ENCODE peak calls at places on chromosomes 5 and 9, in nine cellular contexts. One of them, this sample, is unnamed.

GRCh38 chr5:3845249-3845648 is 249.6 kb downstream of the IRX1 start:
- DNase-seq in NCI-H345: no peak
- DNase-seq in RWPE1: no peak
- DNase-seq in amniotic stem cell: no peak
- DNase-seq in T-helper 22 cell: no peak
- DNase-seq in MV-4-11: peak; percentile 72
- DNase-seq in stimulated activated CD8-positive, alpha-beta memory T cell treated with anti-CD3 and anti-CD28 coated beads, Interleukin-15, amount 100 ng/mL, for 4 hours: no peak
- DNase-seq in dermis blood vessel endothelial cell: no peak
- DNase-seq in EL: no peak
- DNase-seq in this sample: peak; percentile 66

GRCh38 chr9:129823163-129823933 is 588 bp downstream of the TOR1A start:
- DNase-seq in dermis blood vessel endothelial cell: peak; percentile 39
- DNase-seq in EL: peak; percentile 49
- DNase-seq in amniotic stem cell: no peak
- DNase-seq in NCI-H345: no peak
- DNase-seq in T-helper 22 cell: no peak
- DNase-seq in MV-4-11: peak; percentile 49
- DNase-seq in RWPE1: peak; percentile 48
- DNase-seq in stimulated activated CD8-positive, alpha-beta memory T cell treated with anti-CD3 and anti-CD28 coated beads, Interleukin-15, amount 100 ng/mL, for 4 hours: no peak
- DNase-seq in this sample: peak; percentile 30

GRCh38 chr5:131005963-131006684 is 158.9 kb downstream of the HINT1 start:
- DNase-seq in NCI-H345: no peak
- DNase-seq in stimulated activated CD8-positive, alpha-beta memory T cell treated with anti-CD3 and anti-CD28 coated beads, Interleukin-15, amount 100 ng/mL, for 4 hours: no peak
- DNase-seq in dermis blood vessel endothelial cell: no peak
- DNase-seq in EL: no peak
- DNase-seq in RWPE1: no peak
- DNase-seq in amniotic stem cell: no peak
- DNase-seq in T-helper 22 cell: no peak
- DNase-seq in MV-4-11: no peak
- DNase-seq in this sample: no peak

GRCh38 chr5:82509726-82510125 is 231.6 kb upstream of the RPS23 start:
- DNase-seq in EL: no peak
- DNase-seq in MV-4-11: no peak
- DNase-seq in NCI-H345: no peak
- DNase-seq in T-helper 22 cell: no peak
- DNase-seq in amniotic stem cell: no peak
- DNase-seq in dermis blood vessel endothelial cell: no peak
- DNase-seq in RWPE1: no peak
- DNase-seq in stimulated activated CD8-positive, alpha-beta memory T cell treated with anti-CD3 and anti-CD28 coated beads, Interleukin-15, amount 100 ng/mL, for 4 hours: no peak
- DNase-seq in this sample: no peak

GRCh38 chr5:16754621-16755020 is 137.8 kb upstream of the RETREG1 start:
- DNase-seq in NCI-H345: no peak
- DNase-seq in stimulated activated CD8-positive, alpha-beta memory T cell treated with anti-CD3 and anti-CD28 coated beads, Interleukin-15, amount 100 ng/mL, for 4 hours: no peak
- DNase-seq in RWPE1: no peak
- DNase-seq in EL: no peak
- DNase-seq in T-helper 22 cell: no peak
- DNase-seq in MV-4-11: no peak
- DNase-seq in amniotic stem cell: no peak
- DNase-seq in dermis blood vessel endothelial cell: no peak
- DNase-seq in this sample: no peak

GRCh38 chr5:4994994-4995393 is 145.1 kb upstream of the ADAMTS16 start:
- DNase-seq in MV-4-11: no peak
- DNase-seq in NCI-H345: no peak
- DNase-seq in dermis blood vessel endothelial cell: no peak
- DNase-seq in RWPE1: no peak
- DNase-seq in stimulated activated CD8-positive, alpha-beta memory T cell treated with anti-CD3 and anti-CD28 coated beads, Interleukin-15, amount 100 ng/mL, for 4 hours: no peak
- DNase-seq in T-helper 22 cell: no peak
- DNase-seq in amniotic stem cell: no peak
- DNase-seq in EL: peak; percentile 75
- DNase-seq in this sample: peak; percentile 95

GRCh38 chr5:37738057-37738691 is 101.7 kb downstream of the GDNF start:
- DNase-seq in RWPE1: peak; percentile 59
- DNase-seq in EL: peak; percentile 96
- DNase-seq in dermis blood vessel endothelial cell: peak; percentile 95
- DNase-seq in amniotic stem cell: peak; percentile 73
- DNase-seq in T-helper 22 cell: no peak
- DNase-seq in MV-4-11: peak; percentile 91
- DNase-seq in stimulated activated CD8-positive, alpha-beta memory T cell treated with anti-CD3 and anti-CD28 coated beads, Interleukin-15, amount 100 ng/mL, for 4 hours: no peak
- DNase-seq in NCI-H345: no peak
- DNase-seq in this sample: peak; percentile 95

GRCh38 chr5:142644640-142645361 is 41.1 kb downstream of the FGF1 start:
- DNase-seq in T-helper 22 cell: no peak
- DNase-seq in EL: peak; percentile 100
- DNase-seq in amniotic stem cell: peak; percentile 97
- DNase-seq in RWPE1: peak; percentile 99
- DNase-seq in MV-4-11: no peak
- DNase-seq in dermis blood vessel endothelial cell: peak; percentile 96
- DNase-seq in stimulated activated CD8-positive, alpha-beta memory T cell treated with anti-CD3 and anti-CD28 coated beads, Interleukin-15, amount 100 ng/mL, for 4 hours: no peak
- DNase-seq in NCI-H345: no peak
- DNase-seq in this sample: peak; percentile 98

This sample was measured in renal cortical epithelial cell.